ENCODE peak calls at places on chromosomes 7 and 10, in six cellular contexts. V is heart left ventricle, G is HCT116, L is GM13976, F is AG10803, O is glutamatergic neuron. M is an unnamed sample.

GRCh38 chr10:132514841-132515521 is 22.6 kb upstream of the INPP5A start:
- DNase-seq in V (no peak), F (no peak), L (peak), G (no peak), O (no peak), M (no peak)

GRCh38 chr7:50369408-50370026 is 65.0 kb downstream of the IKZF1 start:
- DNase-seq in F (no peak), L (peak), G (peak), O (no peak), V (no peak), M (peak)

GRCh38 chr7:85074992-85075391 is 111.9 kb downstream of the SEMA3D start:
- DNase-seq in F (no peak), L (no peak), O (no peak), G (no peak), V (no peak), M (no peak)

GRCh38 chr7:157004050-157004838 is 6.2 kb downstream of the MNX1 start:
- DNase-seq in L (no peak), O (peak), F (peak), G (no peak), V (no peak), M (peak)

GRCh38 chr10:60414877-60415585 is 25.4 kb upstream of the ANK3 start:
- DNase-seq in L (no peak), V (no peak), G (no peak), F (peak), O (no peak), M (peak)

GRCh38 chr10:114304566-114305421 is 65.7 kb downstream of the VWA2 start:
- DNase-seq in F (no peak), G (no peak), O (peak), L (peak), V (peak), M (no peak)

GRCh38 chr10:69494626-69495558 is 43.6 kb downstream of the TSPAN15 start:
- DNase-seq in G (no peak), F (no peak), L (no peak), V (no peak), O (no peak), M (no peak)

GRCh38 chr10:79147796-79148451 is 79.2 kb downstream of the ZMIZ1 start:
- DNase-seq in F (no peak), O (no peak), V (no peak), G (no peak), L (no peak), M (no peak)

GRCh38 chr10:62590305-62590704 is 214.2 kb upstream of the ADO start:
- DNase-seq in V (no peak), G (no peak), O (no peak), F (peak), L (no peak), M (no peak)

GRCh38 chr10:132579027-132579859 is 41.7 kb downstream of the INPP5A start:
- DNase-seq in L (no peak), G (no peak), O (peak), F (no peak), V (no peak), M (no peak)

GRCh38 chr10:132319853-132320669 is 11.9 kb upstream of the LRRC27 start:
- DNase-seq in O (no peak), V (no peak), G (no peak), L (peak), F (peak), M (peak)

GRCh38 chr7:47534322-47535032 is 47.4 kb downstream of the TNS3 start:
- DNase-seq in L (no peak), G (no peak), O (no peak), V (no peak), F (no peak), M (no peak)

GRCh38 chr7:73669858-73670385 is 2.3 kb downstream of the VPS37D start:
- DNase-seq in L (no peak), V (no peak), F (no peak), O (no peak), G (no peak), M (no peak)

GRCh38 chr7:6376820-6377219 is 70.9 kb downstream of the DAGLB start:
- DNase-seq in V (no peak), G (no peak), O (no peak), L (no peak), F (no peak), M (no peak)

GRCh38 chr7:28483112-28483511 is 70.8 kb downstream of the CREB5 start:
- DNase-seq in O (no peak), G (no peak), F (peak), L (no peak), V (no peak), M (no peak)

GRCh38 chr10:18214692-18215563 is 74.7 kb downstream of the CACNB2 start:
- DNase-seq in V (peak), G (no peak), F (peak), L (no peak), O (peak), M (peak)

GRCh38 chr10:30579554-30579953 is 50.0 kb downstream of the LYZL2 start:
- DNase-seq in V (no peak), O (no peak), G (no peak), L (no peak), F (no peak), M (peak)

GRCh38 chr7:128404826-128405344 is 4.9 kb downstream of the IMPDH1 start:
- DNase-seq in F (peak), G (no peak), L (peak), V (no peak), O (no peak), M (no peak)

GRCh38 chr10:75250934-75251333 is 15.2 kb upstream of the COMTD1 start:
- DNase-seq in L (peak), F (no peak), O (no peak), G (no peak), V (no peak), M (no peak)

GRCh38 chr10:86782691-86783418 is 26.4 kb downstream of the BMPR1A start:
- DNase-seq in O (no peak), F (peak), V (no peak), G (no peak), L (peak), M (peak)

GRCh38 chr7:151120896-151121295 is 34.6 kb downstream of the AGAP3 start:
- DNase-seq in V (no peak), F (no peak), G (no peak), O (no peak), L (no peak), M (no peak)

GRCh38 chr10:80159166-80159888 is 26.8 kb downstream of the PLAC9 start:
- DNase-seq in F (no peak), L (no peak), O (no peak), V (no peak), G (no peak), M (peak)

DNA sequence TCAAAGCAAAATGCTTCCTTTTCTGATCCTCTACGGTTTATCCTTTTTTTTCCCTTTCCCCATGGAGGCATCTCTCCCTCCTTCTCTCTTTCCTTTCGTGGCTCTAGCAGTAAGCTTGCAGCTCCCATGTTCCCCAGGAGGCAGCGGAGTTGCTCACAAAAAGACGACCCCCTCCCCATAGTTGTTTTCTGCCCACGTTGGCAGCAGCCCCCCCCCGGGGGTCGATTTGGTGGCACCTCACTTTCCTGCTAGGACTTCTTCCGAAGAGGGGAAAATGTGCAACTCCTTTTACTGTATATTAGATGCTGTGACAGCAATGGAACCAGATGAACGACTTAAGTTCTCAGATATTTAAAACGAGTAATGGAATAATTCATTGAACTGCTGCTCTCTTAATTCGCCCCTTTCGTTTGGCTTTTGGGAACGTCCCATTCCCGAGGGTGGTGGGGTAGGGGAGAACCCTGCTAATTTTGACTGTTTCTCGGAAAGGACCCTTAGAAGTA is 832 bp downstream of the CAPZA2 start:
- DNase-seq in L (peak), F (peak), V (peak), O (peak), G (no peak), M (peak)
- TF ChIP-seq CTCF in L (no peak), F (peak), V (no peak), O (no peak), G (no peak), M (no peak)

GRCh38 chr7:65397730-65398142 is 24.1 kb downstream of the ZNF92 start:
- DNase-seq in O (no peak), F (no peak), G (no peak), V (no peak), L (no peak), M (peak)
- TF ChIP-seq CTCF in O (no peak), F (no peak), G (peak), V (no peak), L (no peak), M (no peak)

GRCh38 chr7:108128514-108128913 is 1.6 kb downstream of the LAMB4 start:
- DNase-seq in V (no peak), O (no peak), L (no peak), G (no peak), F (no peak), M (no peak)
- TF ChIP-seq CTCF in V (no peak), O (no peak), L (no peak), G (no peak), F (no peak), M (no peak)

DNA sequence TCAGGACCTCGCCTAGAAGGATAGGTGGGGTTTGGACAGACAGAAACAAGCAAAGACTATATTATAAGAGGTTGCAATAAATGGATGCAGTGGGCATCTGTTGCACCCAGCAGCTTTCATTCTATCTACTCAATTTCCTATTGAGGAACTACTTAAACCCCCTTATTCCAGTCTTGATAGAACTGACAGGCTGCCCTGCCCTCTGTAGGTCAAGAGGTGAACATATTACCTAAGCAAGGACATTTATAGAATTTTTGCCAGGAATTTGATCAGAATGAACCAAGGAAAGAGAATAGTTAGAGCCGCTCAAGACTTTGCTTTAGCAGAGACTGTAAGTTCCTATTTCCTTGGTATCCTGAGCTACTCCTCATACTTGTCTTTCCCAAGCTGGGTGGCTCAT is 9.5 kb downstream of the VTI1A start:
- DNase-seq in O (no peak), V (no peak), G (no peak), F (no peak), L (no peak), M (no peak)
- TF ChIP-seq CTCF in O (peak), V (no peak), G (peak), F (no peak), L (no peak), M (peak)

DNA sequence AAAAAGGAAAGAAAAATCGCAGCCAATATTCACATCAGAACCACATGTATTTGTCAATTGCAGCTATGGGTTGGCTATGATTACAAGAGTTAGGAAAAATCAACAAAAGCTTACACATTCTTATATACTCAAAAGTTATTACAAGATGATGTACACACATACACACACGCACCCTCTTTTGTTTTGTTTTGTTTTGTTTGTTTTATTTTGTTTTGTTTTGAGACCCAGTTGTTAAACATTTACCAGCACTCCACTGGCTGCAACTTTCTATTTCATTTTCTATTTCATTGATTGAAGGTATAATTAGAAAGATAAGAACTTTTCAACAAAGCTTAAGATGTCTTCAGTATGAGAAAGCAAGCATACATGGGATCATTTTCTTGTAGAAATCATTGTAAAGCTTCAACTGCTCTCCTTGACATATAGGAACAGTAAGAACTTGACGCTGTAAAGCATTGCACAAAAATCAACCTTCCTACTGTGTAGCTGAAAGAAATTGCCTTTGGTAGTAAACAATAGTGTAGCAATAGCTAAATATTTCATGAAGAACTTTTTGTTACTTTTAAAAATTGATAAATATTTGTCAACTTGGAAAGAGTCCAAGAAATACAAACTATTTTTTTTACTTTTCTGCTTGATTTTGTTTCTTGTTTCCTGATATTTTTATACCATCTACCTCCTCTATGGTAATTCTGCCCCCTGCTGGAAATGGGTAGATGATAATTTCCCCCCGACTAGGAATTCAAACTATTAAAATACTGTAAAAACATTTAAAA is 205.9 kb downstream of the MBL2 start:
- DNase-seq in V (no peak), L (no peak), G (peak), O (no peak), F (peak), M (peak)
- TF ChIP-seq CTCF in V (peak), L (no peak), G (peak), O (peak), F (peak), M (peak)

GRCh38 chr10:98238391-98238790 is 29.6 kb downstream of the LOXL4 start:
- DNase-seq in O (no peak), L (no peak), G (no peak), F (no peak), V (no peak), M (no peak)

GRCh38 chr10:98244586-98244985 is 23.4 kb downstream of the LOXL4 start:
- DNase-seq in V (no peak), L (no peak), G (no peak), O (no peak), F (no peak), M (no peak)

GRCh38 chr10:98240524-98240923 is 27.5 kb downstream of the LOXL4 start:
- DNase-seq in G (no peak), V (no peak), L (no peak), O (no peak), F (no peak), M (no peak)

GRCh38 chr10:98246911-98247820 is 20.8 kb downstream of the LOXL4 start:
- DNase-seq in G (no peak), V (no peak), L (no peak), F (peak), O (no peak), M (peak)

DNA sequence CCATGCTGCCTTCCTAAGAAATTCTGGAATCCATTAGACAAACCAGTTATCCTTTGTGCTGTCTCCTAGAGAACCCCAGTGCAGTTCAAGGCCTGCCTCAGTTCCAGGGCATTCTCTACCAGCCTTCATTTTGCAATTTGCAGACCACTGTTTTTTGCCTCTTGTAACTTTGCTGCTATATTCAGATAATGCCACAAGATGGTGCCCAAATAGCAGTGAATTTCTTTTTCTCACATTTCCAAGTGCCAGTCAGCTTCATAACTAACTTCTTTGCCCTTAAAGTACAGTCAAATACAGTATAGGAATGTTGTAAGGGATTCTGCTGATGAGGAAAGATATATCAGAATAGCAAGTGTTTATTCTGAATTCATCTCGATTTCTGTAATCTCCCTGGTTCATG is 25.2 kb downstream of the LOXL4 start:
- DNase-seq in V (no peak), L (no peak), F (peak), O (no peak), G (no peak), M (peak)
- TF ChIP-seq CTCF in V (peak), L (no peak), F (peak), O (peak), G (peak), M (peak)

GRCh38 chr10:100477970-100478369 is 15.2 kb downstream of the WNT8B start:
- DNase-seq in O (no peak), F (no peak), V (no peak), L (no peak), G (no peak), M (no peak)
- TF ChIP-seq CTCF in O (no peak), F (no peak), V (no peak), L (no peak), G (no peak), M (no peak)

DNA sequence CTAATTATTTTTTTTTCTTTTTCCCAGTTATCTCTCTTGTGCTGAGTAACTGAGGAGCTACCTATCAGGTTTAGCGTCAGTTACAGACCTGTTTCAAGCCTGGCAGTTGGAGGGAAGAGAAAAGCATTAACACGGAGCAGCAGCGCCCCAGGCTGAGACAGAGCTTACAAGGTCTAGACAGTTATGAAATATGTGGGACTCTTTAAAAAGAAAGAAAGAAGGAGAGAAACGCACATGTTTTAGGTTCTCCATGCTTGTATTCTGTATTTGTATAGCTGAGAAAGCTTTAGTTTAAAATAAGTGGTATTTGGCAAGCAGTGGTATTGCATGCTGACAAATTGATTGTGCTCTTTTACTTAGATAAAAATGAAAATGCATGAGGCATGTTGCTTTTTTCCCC is 157.6 kb downstream of the GRK5 start:
- DNase-seq in L (no peak), V (no peak), G (no peak), F (no peak), O (no peak), M (peak)
- TF ChIP-seq CTCF in L (no peak), V (no peak), G (peak), F (peak), O (no peak), M (no peak)

DNA sequence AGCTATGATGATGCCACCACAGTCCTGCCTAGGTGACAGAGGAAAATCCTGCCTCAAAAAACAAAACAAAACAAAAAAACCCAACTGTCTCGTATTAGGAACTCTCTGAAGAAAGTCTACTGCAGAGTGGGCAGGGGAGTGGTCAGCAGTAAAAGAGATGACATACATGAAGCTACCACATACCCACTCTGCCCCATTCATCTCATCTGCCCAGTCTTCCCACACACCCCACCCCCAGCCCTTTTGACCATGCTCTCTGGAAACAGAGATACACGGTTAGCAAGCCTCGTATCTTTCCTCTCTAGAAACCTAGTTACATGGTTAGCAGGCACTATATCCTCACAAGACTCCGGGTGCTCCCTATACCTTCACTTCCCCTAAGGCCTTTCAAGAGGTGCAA is 8.3 kb downstream of the SLC37A3 start:
- DNase-seq in L (no peak), F (no peak), V (no peak), G (no peak), O (no peak), M (no peak)
- TF ChIP-seq CTCF in L (no peak), F (no peak), V (no peak), G (no peak), O (no peak), M (no peak)

GRCh38 chr10:129865413-129865812 is 98.7 kb downstream of the EBF3 start:
- DNase-seq in L (no peak), F (no peak), G (no peak), V (no peak), O (no peak), M (no peak)

GRCh38 chr10:129867780-129868179 is 96.3 kb downstream of the EBF3 start:
- DNase-seq in F (no peak), G (no peak), V (no peak), L (no peak), O (no peak), M (no peak)

GRCh38 chr10:129868470-129869035 is 95.5 kb downstream of the EBF3 start:
- DNase-seq in O (peak), G (no peak), L (no peak), V (no peak), F (no peak), M (no peak)

GRCh38 chr10:129865960-129866359 is 98.1 kb downstream of the EBF3 start:
- DNase-seq in G (no peak), O (no peak), V (no peak), F (no peak), L (no peak), M (no peak)

GRCh38 chr10:129866894-129867293 is 97.2 kb downstream of the EBF3 start:
- DNase-seq in G (no peak), F (no peak), O (no peak), V (no peak), L (no peak), M (no peak)
- TF ChIP-seq CTCF in G (no peak), F (no peak), O (no peak), V (no peak), L (no peak), M (no peak)

M was measured in fibroblast of villous mesenchyme.